ENCODE peak calls at places on chromosome 3, in six cellular contexts. One of them, this sample, is unnamed.

GRCh38 chr3:194261581-194262063 is 89.5 kb downstream of the CPN2 start:
- DNase-seq in activated naive CD4-positive, alpha-beta T cell: no peak
- DNase-seq in head of caudate nucleus: no peak
- DNase-seq in psoas muscle: no peak
- DNase-seq in Panc1: no peak
- DNase-seq in Daoy: no peak
- DNase-seq in this sample: no peak

GRCh38 chr3:125121246-125122010 is 65.6 kb upstream of the HEG1 start:
- DNase-seq in Daoy: no peak
- DNase-seq in head of caudate nucleus: no peak
- DNase-seq in activated naive CD4-positive, alpha-beta T cell: peak; percentile 18
- DNase-seq in Panc1: no peak
- DNase-seq in psoas muscle: no peak
- DNase-seq in this sample: no peak

GRCh38 chr3:65582012-65582717 is 456.6 kb downstream of the MAGI1 start:
- DNase-seq in head of caudate nucleus: no peak
- DNase-seq in Daoy: no peak
- DNase-seq in Panc1: no peak
- DNase-seq in psoas muscle: no peak
- DNase-seq in activated naive CD4-positive, alpha-beta T cell: no peak
- DNase-seq in this sample: no peak

GRCh38 chr3:52527732-52528595 is 5.7 kb downstream of the NT5DC2 start:
- DNase-seq in activated naive CD4-positive, alpha-beta T cell: no peak
- DNase-seq in head of caudate nucleus: peak; percentile 2
- DNase-seq in psoas muscle: no peak
- DNase-seq in Daoy: no peak
- DNase-seq in Panc1: no peak
- DNase-seq in this sample: no peak

GRCh38 chr3:117322866-117323265 is 613.3 kb downstream of the TUSC7 start:
- DNase-seq in Panc1: no peak
- DNase-seq in psoas muscle: no peak
- DNase-seq in Daoy: peak; percentile 2
- DNase-seq in head of caudate nucleus: no peak
- DNase-seq in activated naive CD4-positive, alpha-beta T cell: no peak
- DNase-seq in this sample: no peak

GRCh38 chr3:11434017-11434526 is 161.9 kb downstream of the ATG7 start:
- DNase-seq in psoas muscle: peak; percentile 51
- DNase-seq in activated naive CD4-positive, alpha-beta T cell: no peak
- DNase-seq in head of caudate nucleus: peak; percentile 29
- DNase-seq in Daoy: no peak
- DNase-seq in Panc1: no peak
- DNase-seq in this sample: no peak

GRCh38 chr3:45964139-45964538 is 20.9 kb downstream of the CXCR6 start:
- DNase-seq in activated naive CD4-positive, alpha-beta T cell: no peak
- DNase-seq in Daoy: no peak
- DNase-seq in head of caudate nucleus: no peak
- DNase-seq in Panc1: no peak
- DNase-seq in psoas muscle: no peak
- DNase-seq in this sample: no peak

GRCh38 chr3:174540081-174540480 is 319.1 kb upstream of the NAALADL2 start:
- DNase-seq in head of caudate nucleus: no peak
- DNase-seq in Daoy: no peak
- DNase-seq in psoas muscle: no peak
- DNase-seq in activated naive CD4-positive, alpha-beta T cell: no peak
- DNase-seq in Panc1: no peak
- DNase-seq in this sample: no peak

GRCh38 chr3:71977525-71977924 is 192.6 kb upstream of the PROK2 start:
- DNase-seq in activated naive CD4-positive, alpha-beta T cell: no peak
- DNase-seq in Panc1: no peak
- DNase-seq in head of caudate nucleus: no peak
- DNase-seq in Daoy: no peak
- DNase-seq in psoas muscle: no peak
- DNase-seq in this sample: no peak

This sample was measured in H54.